ENCODE peak calls at places on chromosomes 11 and 22, in nine cellular contexts. J, Q, B, R, P, X, M, E and T are unnamed samples.
A peak's percentile ranks its signal among the peaks of the same experiment; 100 is the strongest.

GRCh38 chr22:36405221-36405631 is 17.5 kb upstream of the MYH9 start:
- DNase-seq in X (no peak), R (no peak), M (no peak), B (no peak), E (no peak), Q (no peak), J (peak; percentile 40), P (no peak), T (no peak)

GRCh38 chr11:134411887-134412507 is at the start of gene B3GAT1:
- DNase-seq in B (no peak), E (no peak), Q (peak; percentile 75), J (no peak), X (no peak), P (no peak), M (no peak), R (no peak), T (no peak)

GRCh38 chr11:134838708-134839107 is 426.7 kb upstream of the B3GAT1 start:
- DNase-seq in P (no peak), Q (no peak), B (no peak), R (no peak), X (no peak), E (no peak), J (no peak), M (no peak), T (no peak)

GRCh38 chr22:28955817-28956216 is 72.4 kb downstream of the ZNRF3 start:
- DNase-seq in M (no peak), Q (no peak), P (no peak), J (peak; percentile 55), R (no peak), E (no peak), X (no peak), B (no peak), T (no peak)

GRCh38 chr11:45289369-45289768 is 3.2 kb upstream of the SYT13 start:
- DNase-seq in Q (no peak), R (no peak), X (no peak), M (no peak), B (peak; percentile 85), P (no peak), J (no peak), E (no peak), T (no peak)

GRCh38 chr22:20283674-20284066 is 15.6 kb upstream of the RTN4R start:
- DNase-seq in R (no peak), J (no peak), X (no peak), P (no peak), Q (peak; percentile 53), B (no peak), M (no peak), E (no peak), T (no peak)

GRCh38 chr11:44333271-44334218 is 23.6 kb upstream of the ALX4 start:
- DNase-seq in Q (no peak), E (peak; percentile 32), X (no peak), P (no peak), R (no peak), J (no peak), M (no peak), B (peak; percentile 29), T (no peak)

GRCh38 chr11:63939351-63939920 is 634 bp downstream of the NAA40 start:
- DNase-seq in M (no peak), B (peak; percentile 64), J (peak; percentile 20), R (no peak), Q (no peak), E (no peak), P (no peak), X (no peak), T (no peak)

GRCh38 chr22:19607198-19608113 is 83.2 kb upstream of the CLDN5 start:
- DNase-seq in B (no peak), Q (no peak), R (no peak), J (peak; percentile 61), E (peak; percentile 77), P (peak; percentile 46), M (no peak), X (peak; percentile 96), T (no peak)

GRCh38 chr11:66467034-66467659 is 442 bp downstream of the PELI3 start:
- DNase-seq in J (peak; percentile 38), R (no peak), B (peak; percentile 79), Q (peak; percentile 74), M (no peak), E (no peak), X (no peak), P (peak; percentile 49), T (peak; percentile 65)

GRCh38 chr22:47724030-47724429 is 961.6 kb downstream of the TBC1D22A start:
- DNase-seq in R (no peak), J (no peak), X (no peak), P (no peak), B (no peak), M (no peak), E (no peak), Q (no peak), T (no peak)

GRCh38 chr11:43984039-43984438 is 41.6 kb downstream of the C11orf96 start:
- DNase-seq in E (no peak), Q (no peak), M (no peak), X (no peak), J (no peak), P (no peak), R (no peak), B (no peak), T (no peak)

GRCh38 chr11:130582176-130582575 is 133.7 kb downstream of the ADAMTS15 start:
- DNase-seq in B (no peak), P (no peak), X (no peak), M (no peak), E (no peak), J (no peak), R (no peak), Q (no peak), T (no peak)

GRCh38 chr11:77113382-77114088 is 10.9 kb downstream of the OMP start:
- DNase-seq in J (no peak), B (peak; percentile 62), P (no peak), M (no peak), Q (peak; percentile 70), R (no peak), E (no peak), X (no peak), T (no peak)

GRCh38 chr22:21984793-21985192 is 2.2 kb upstream of the TOP3B start:
- DNase-seq in M (no peak), B (peak; percentile 44), X (no peak), J (no peak), E (no peak), Q (peak; percentile 79), P (no peak), R (no peak), T (no peak)

GRCh38 chr11:133946541-133947297 is 10.0 kb downstream of the IGSF9B start:
- DNase-seq in J (no peak), E (peak; percentile 61), Q (peak; percentile 68), M (no peak), X (no peak), B (no peak), P (no peak), R (no peak), T (no peak)

GRCh38 chr11:95092549-95093324 is 3.1 kb downstream of the ENDOD1 start:
- DNase-seq in M (no peak), B (peak; percentile 78), E (no peak), R (peak; percentile 61), X (no peak), Q (peak; percentile 29), J (no peak), P (no peak), T (no peak)
- H3K27ac ChIP-seq in M (no peak overlapping the region), B (peak overlapping the region; percentile 38), E (no peak overlapping the region), R (no peak overlapping the region), X (no peak overlapping the region), Q (no peak overlapping the region), J (peak overlapping the region; percentile 33), P (no peak overlapping the region), T (no peak overlapping the region)

DNA sequence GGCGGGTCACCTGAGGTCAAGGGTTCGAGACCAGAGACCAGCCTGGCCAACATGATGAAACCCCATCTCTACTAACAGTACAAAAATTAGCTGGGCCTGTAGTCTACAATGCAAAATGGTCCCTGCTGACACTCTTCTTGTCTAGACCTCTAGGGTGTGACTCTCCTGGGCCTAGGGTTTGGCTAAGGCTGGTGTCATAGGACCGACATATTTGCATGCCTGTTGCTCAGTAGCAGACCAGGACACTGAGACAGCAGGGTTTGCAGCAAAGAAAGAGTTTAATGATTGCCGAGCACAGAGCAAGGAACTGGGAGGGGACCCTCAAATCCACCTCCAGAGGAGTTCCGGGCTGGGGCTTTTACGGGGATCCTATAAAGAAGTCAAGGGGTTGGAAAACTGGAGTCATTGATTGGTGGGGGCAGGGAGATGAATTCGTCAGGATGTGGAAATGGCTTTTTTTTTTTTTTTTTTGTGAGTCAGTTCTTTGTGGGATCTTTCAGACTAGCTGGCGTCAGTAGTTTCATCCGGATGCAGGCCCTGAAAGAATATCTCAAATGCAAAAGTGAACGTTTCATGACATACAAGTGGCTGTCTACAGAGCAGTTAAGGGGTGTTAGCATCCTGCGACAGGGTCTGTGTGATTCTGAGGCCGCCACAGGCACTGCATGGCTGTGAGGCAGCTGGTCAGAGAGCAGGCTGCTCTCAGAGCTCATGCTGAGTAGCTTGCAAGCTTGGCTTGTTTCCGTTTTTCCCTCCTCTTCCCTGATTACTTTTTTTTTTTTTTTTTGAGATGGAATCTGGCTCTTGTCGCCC is 27.2 kb upstream of the A4GALT start:
- DNase-seq in J (no peak), E (no peak), X (no peak), Q (peak; percentile 62), B (peak; percentile 93), P (no peak), R (no peak), M (no peak), T (no peak)
- H3K27ac ChIP-seq in J (no peak overlapping the region), E (peak overlapping the region; percentile 42), X (no peak overlapping the region), Q (no peak overlapping the region), B (peak overlapping the region; percentile 100), P (peak overlapping the region; percentile 17), R (no peak overlapping the region), M (no peak overlapping the region), T (no peak overlapping the region)

GRCh38 chr11:10329935-10330334 is 25.1 kb downstream of the ADM start:
- DNase-seq in J (no peak), E (no peak), R (no peak), Q (no peak), X (no peak), M (no peak), P (no peak), B (peak; percentile 92), T (no peak)

GRCh38 chr11:10327254-10327653 is 22.4 kb downstream of the ADM start:
- DNase-seq in J (no peak), M (no peak), Q (no peak), X (no peak), P (no peak), B (peak; percentile 24), R (no peak), E (no peak), T (no peak)

GRCh38 chr11:10326080-10326964 is 21.4 kb downstream of the ADM start:
- DNase-seq in M (no peak), R (no peak), Q (no peak), X (no peak), P (peak; percentile 81), B (peak; percentile 43), J (no peak), E (no peak), T (no peak)

GRCh38 chr11:10329356-10329755 is 24.5 kb downstream of the ADM start:
- DNase-seq in J (no peak), B (peak; percentile 32), E (no peak), R (no peak), M (no peak), Q (no peak), X (no peak), P (no peak), T (no peak)

GRCh38 chr11:10328314-10329090 is 23.6 kb downstream of the ADM start:
- DNase-seq in E (no peak), X (no peak), Q (no peak), B (peak; percentile 74), R (no peak), P (no peak), M (no peak), J (no peak), T (no peak)
- H3K27ac ChIP-seq in E (peak overlapping the region; percentile 61), X (no peak overlapping the region), Q (no peak overlapping the region), B (peak overlapping the region; percentile 64), R (peak overlapping the region; percentile 31), P (peak overlapping the region; percentile 65), M (no peak overlapping the region), J (no peak overlapping the region), T (no peak overlapping the region)

GRCh38 chr11:125890447-125891100 is 3.1 kb downstream of the HYLS1 start:
- DNase-seq in R (no peak), E (no peak), J (no peak), M (no peak), P (no peak), B (peak; percentile 12), Q (no peak), X (no peak), T (no peak)
- H3K27ac ChIP-seq in R (peak overlapping the region; percentile 96), E (no peak overlapping the region), J (no peak overlapping the region), M (no peak overlapping the region), P (no peak overlapping the region), B (no peak overlapping the region), Q (no peak overlapping the region), X (no peak overlapping the region), T (no peak overlapping the region)